ENCODE peak calls at places on chromosome 6, in five cellular contexts. M, F, B, H and P are unnamed samples.

GRCh38 chr6:28648035-28648877 is 122.6 kb downstream of the GPX5 start:
- DNase-seq in M (peak; percentile 28), F (peak; percentile 89), B (peak; percentile 80), H (no peak), P (peak; percentile 77)

GRCh38 chr6:30926644-30927043 is 5.3 kb downstream of the SFTA2 start:
- DNase-seq in M (no peak), F (no peak), B (no peak), H (no peak), P (no peak)

GRCh38 chr6:16903470-16903869 is 142.2 kb upstream of the ATXN1 start:
- DNase-seq in M (no peak), F (no peak), B (peak; percentile 92), H (no peak), P (no peak)

GRCh38 chr6:101080597-101080996 is 199.5 kb upstream of the ASCC3 start:
- DNase-seq in M (no peak), F (no peak), B (peak; percentile 24), H (peak; percentile 20), P (no peak)

GRCh38 chr6:18632670-18633410 is 245.7 kb downstream of the RNF144B start:
- DNase-seq in M (no peak), F (no peak), B (peak; percentile 31), H (peak; percentile 24), P (no peak)

GRCh38 chr6:23650676-23651075 is 475.3 kb upstream of the NRSN1 start:
- DNase-seq in M (peak; percentile 60), F (no peak), B (peak; percentile 99), H (no peak), P (peak; percentile 13)

GRCh38 chr6:100258752-100259151 is 206.0 kb downstream of the SIM1 start:
- DNase-seq in M (no peak), F (no peak), B (no peak), H (no peak), P (no peak)

GRCh38 chr6:19812512-19813119 is 24.6 kb upstream of the ID4 start:
- DNase-seq in M (no peak), F (peak; percentile 13), B (peak; percentile 34), H (peak; percentile 32), P (no peak)

GRCh38 chr6:147043994-147044477 is 160.2 kb upstream of the STXBP5 start:
- DNase-seq in M (no peak), F (no peak), B (no peak), H (no peak), P (no peak)